ENCODE peak calls at places on chromosome 18, in four cellular contexts. One of them, this sample, is unnamed.
A peak's percentile ranks its signal among the peaks of the same experiment; 100 is the strongest.

GRCh38 chr18:79987566-79987965 is 797 bp downstream of the TXNL4A start:
- DNase-seq in right lobe of liver: no peak
- DNase-seq in fibroblast of the aortic adventitia: peak; percentile 23
- DNase-seq in kidney: no peak
- DNase-seq in this sample: no peak

GRCh38 chr18:60649107-60649506 is 276.5 kb upstream of the MC4R start:
- DNase-seq in kidney: no peak
- DNase-seq in right lobe of liver: no peak
- DNase-seq in fibroblast of the aortic adventitia: no peak
- DNase-seq in this sample: no peak

GRCh38 chr18:75267643-75268184 is 57.1 kb downstream of the TSHZ1 start:
- DNase-seq in fibroblast of the aortic adventitia: no peak
- DNase-seq in right lobe of liver: no peak
- DNase-seq in kidney: no peak
- DNase-seq in this sample: no peak

GRCh38 chr18:46449033-46449432 is 208.0 kb downstream of the LOXHD1 start:
- DNase-seq in kidney: no peak
- DNase-seq in right lobe of liver: no peak
- DNase-seq in fibroblast of the aortic adventitia: no peak
- DNase-seq in this sample: peak; percentile 3

GRCh38 chr18:58098706-58099105 is 54.7 kb downstream of the NEDD4L start:
- DNase-seq in right lobe of liver: no peak
- DNase-seq in fibroblast of the aortic adventitia: no peak
- DNase-seq in kidney: no peak
- DNase-seq in this sample: peak; percentile 29

GRCh38 chr18:76684265-76684664 is 138.1 kb upstream of the ZNF236 start:
- DNase-seq in fibroblast of the aortic adventitia: no peak
- DNase-seq in right lobe of liver: no peak
- DNase-seq in kidney: no peak
- DNase-seq in this sample: no peak

GRCh38 chr18:7370812-7371211 is 139.9 kb downstream of the LRRC30 start:
- DNase-seq in fibroblast of the aortic adventitia: no peak
- DNase-seq in right lobe of liver: no peak
- DNase-seq in kidney: peak; percentile 85
- DNase-seq in this sample: no peak

GRCh38 chr18:63106727-63107126 is 212.8 kb downstream of the BCL2 start:
- DNase-seq in fibroblast of the aortic adventitia: no peak
- DNase-seq in right lobe of liver: no peak
- DNase-seq in kidney: no peak
- DNase-seq in this sample: no peak

GRCh38 chr18:14945984-14946383 is 198.0 kb downstream of the ANKRD30B start:
- DNase-seq in right lobe of liver: no peak
- DNase-seq in kidney: no peak
- DNase-seq in fibroblast of the aortic adventitia: no peak
- DNase-seq in this sample: no peak

GRCh38 chr18:52150050-52150449 is 189.9 kb upstream of the DCC start:
- DNase-seq in fibroblast of the aortic adventitia: no peak
- DNase-seq in kidney: no peak
- DNase-seq in right lobe of liver: no peak
- DNase-seq in this sample: no peak

GRCh38 chr18:59267511-59268126 is 5.6 kb downstream of the RAX start:
- DNase-seq in kidney: no peak
- DNase-seq in fibroblast of the aortic adventitia: peak; percentile 14
- DNase-seq in right lobe of liver: no peak
- DNase-seq in this sample: no peak

GRCh38 chr18:32576296-32576916 is 105.7 kb upstream of the GAREM1 start:
- DNase-seq in kidney: no peak
- DNase-seq in right lobe of liver: no peak
- DNase-seq in fibroblast of the aortic adventitia: peak; percentile 10
- DNase-seq in this sample: peak; percentile 1

GRCh38 chr18:49464718-49465598 is 4.5 kb upstream of the DYM start:
- DNase-seq in fibroblast of the aortic adventitia: peak; percentile 28
- DNase-seq in kidney: no peak
- DNase-seq in right lobe of liver: no peak
- DNase-seq in this sample: peak; percentile 12

GRCh38 chr18:42780171-42780570 is 335.3 kb downstream of the RIT2 start:
- DNase-seq in fibroblast of the aortic adventitia: no peak
- DNase-seq in right lobe of liver: no peak
- DNase-seq in kidney: no peak
- DNase-seq in this sample: no peak

GRCh38 chr18:12821408-12821807 is 62.6 kb downstream of the PTPN2 start:
- DNase-seq in fibroblast of the aortic adventitia: no peak
- DNase-seq in kidney: no peak
- DNase-seq in right lobe of liver: no peak
- DNase-seq in this sample: no peak

GRCh38 chr18:25047421-25047820 is 304.5 kb downstream of the ZNF521 start:
- DNase-seq in fibroblast of the aortic adventitia: no peak
- DNase-seq in right lobe of liver: no peak
- DNase-seq in kidney: no peak
- DNase-seq in this sample: no peak

GRCh38 chr18:78670778-78671405 is 308.7 kb upstream of the SALL3 start:
- DNase-seq in right lobe of liver: no peak
- DNase-seq in fibroblast of the aortic adventitia: no peak
- DNase-seq in kidney: peak; percentile 16
- DNase-seq in this sample: no peak

GRCh38 chr18:27887287-27887686 is 289.6 kb downstream of the CDH2 start:
- DNase-seq in kidney: no peak
- DNase-seq in fibroblast of the aortic adventitia: no peak
- DNase-seq in right lobe of liver: no peak
- DNase-seq in this sample: no peak

GRCh38 chr18:34608064-34608463 is 102.0 kb upstream of the DTNA start:
- DNase-seq in right lobe of liver: no peak
- DNase-seq in fibroblast of the aortic adventitia: no peak
- DNase-seq in kidney: no peak
- DNase-seq in this sample: no peak

GRCh38 chr18:53797998-53798397 is 426.5 kb downstream of the MBD2 start:
- DNase-seq in right lobe of liver: no peak
- DNase-seq in fibroblast of the aortic adventitia: no peak
- DNase-seq in kidney: no peak
- DNase-seq in this sample: no peak

GRCh38 chr18:64183674-64184073 is 34.8 kb upstream of the LINC00305 start:
- DNase-seq in fibroblast of the aortic adventitia: no peak
- DNase-seq in kidney: no peak
- DNase-seq in right lobe of liver: no peak
- DNase-seq in this sample: no peak

GRCh38 chr18:30358545-30358944 is 684.0 kb downstream of the DSC3 start:
- DNase-seq in kidney: no peak
- DNase-seq in right lobe of liver: no peak
- DNase-seq in fibroblast of the aortic adventitia: peak; percentile 1
- DNase-seq in this sample: no peak

GRCh38 chr18:77821892-77822291 is 572.2 kb downstream of the GALR1 start:
- DNase-seq in fibroblast of the aortic adventitia: no peak
- DNase-seq in right lobe of liver: no peak
- DNase-seq in kidney: peak; percentile 57
- DNase-seq in this sample: no peak

GRCh38 chr18:366466-367053 is 98.7 kb upstream of the THOC1 start:
- DNase-seq in fibroblast of the aortic adventitia: no peak
- DNase-seq in kidney: no peak
- DNase-seq in right lobe of liver: no peak
- DNase-seq in this sample: no peak

GRCh38 chr18:13627639-13628038 is 98.7 kb downstream of the FAM210A start:
- DNase-seq in right lobe of liver: no peak
- DNase-seq in kidney: no peak
- DNase-seq in fibroblast of the aortic adventitia: no peak
- DNase-seq in this sample: no peak

GRCh38 chr18:47595816-47596501 is 334.5 kb downstream of the SMAD2 start:
- DNase-seq in kidney: no peak
- DNase-seq in right lobe of liver: no peak
- DNase-seq in fibroblast of the aortic adventitia: no peak
- DNase-seq in this sample: no peak
- TF ChIP-seq CTCF in kidney: peak; percentile 26
- TF ChIP-seq CTCF in right lobe of liver: peak; percentile 14
- TF ChIP-seq CTCF in fibroblast of the aortic adventitia: no peak
- TF ChIP-seq CTCF in this sample: no peak

GRCh38 chr18:22626771-22627170 is 209.1 kb upstream of the CTAGE1 start:
- DNase-seq in right lobe of liver: no peak
- DNase-seq in fibroblast of the aortic adventitia: no peak
- DNase-seq in kidney: no peak
- DNase-seq in this sample: no peak

GRCh38 chr18:22627506-22627905 is 209.8 kb upstream of the CTAGE1 start:
- DNase-seq in fibroblast of the aortic adventitia: no peak
- DNase-seq in kidney: no peak
- DNase-seq in right lobe of liver: no peak
- DNase-seq in this sample: no peak

GRCh38 chr18:22623513-22623912 is 205.8 kb upstream of the CTAGE1 start:
- DNase-seq in right lobe of liver: no peak
- DNase-seq in kidney: no peak
- DNase-seq in fibroblast of the aortic adventitia: no peak
- DNase-seq in this sample: no peak

GRCh38 chr18:22624171-22624570 is 206.5 kb upstream of the CTAGE1 start:
- DNase-seq in fibroblast of the aortic adventitia: no peak
- DNase-seq in right lobe of liver: no peak
- DNase-seq in kidney: no peak
- DNase-seq in this sample: no peak

GRCh38 chr18:22625406-22625805 is 207.7 kb upstream of the CTAGE1 start:
- DNase-seq in right lobe of liver: no peak
- DNase-seq in fibroblast of the aortic adventitia: no peak
- DNase-seq in kidney: no peak
- DNase-seq in this sample: no peak
- H3K4me3 ChIP-seq in right lobe of liver: no peak overlapping the region
- H3K4me3 ChIP-seq in fibroblast of the aortic adventitia: no peak overlapping the region
- H3K4me3 ChIP-seq in kidney: no peak overlapping the region
- H3K4me3 ChIP-seq in this sample: no peak overlapping the region

DNA sequence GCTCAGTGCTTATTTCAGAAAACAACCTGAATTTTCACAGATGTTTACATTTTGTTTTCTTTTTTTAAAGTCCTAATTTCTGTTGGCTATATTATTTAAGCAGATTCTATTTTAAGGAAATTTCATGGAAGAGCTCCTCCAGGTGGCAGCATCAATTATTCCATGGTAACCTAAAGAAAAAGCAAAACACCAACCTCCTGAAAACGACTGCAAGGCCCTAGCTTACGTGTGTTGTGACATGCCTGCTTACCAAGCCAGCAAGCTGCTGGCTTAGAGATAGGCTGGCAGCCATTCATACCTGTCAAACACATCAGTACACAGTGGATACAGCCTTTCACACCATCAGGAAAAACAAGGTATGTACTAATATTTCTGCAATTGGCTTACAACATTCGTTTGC is 64.9 kb downstream of the LPIN2 start:
- DNase-seq in kidney: no peak
- DNase-seq in right lobe of liver: no peak
- DNase-seq in fibroblast of the aortic adventitia: peak; percentile 74
- DNase-seq in this sample: peak; percentile 67
- TF ChIP-seq CTCF in kidney: peak; percentile 33
- TF ChIP-seq CTCF in right lobe of liver: peak; percentile 22
- TF ChIP-seq CTCF in fibroblast of the aortic adventitia: peak; percentile 48
- TF ChIP-seq CTCF in this sample: peak; percentile 38

DNA sequence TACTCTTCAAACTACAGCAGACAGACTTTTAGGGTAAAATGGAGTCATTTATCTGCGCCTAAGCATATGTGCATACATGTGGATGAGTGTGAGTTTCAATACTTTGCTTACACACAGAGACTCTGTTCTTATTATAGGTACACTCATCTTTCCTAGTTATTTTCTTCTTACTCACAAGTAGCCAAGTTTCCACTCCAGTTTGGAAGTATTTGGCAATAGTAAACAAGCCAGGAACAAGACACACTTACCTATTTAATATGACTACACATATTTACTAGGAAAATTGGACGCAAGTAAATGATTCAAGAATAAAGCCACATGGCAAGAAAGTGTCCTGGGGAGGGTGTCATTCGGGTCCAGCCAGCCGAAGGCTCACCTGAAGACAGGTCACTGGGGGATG is 414.3 kb downstream of the FBXO15 start:
- DNase-seq in kidney: no peak
- DNase-seq in right lobe of liver: no peak
- DNase-seq in fibroblast of the aortic adventitia: no peak
- DNase-seq in this sample: no peak
- H3K4me3 ChIP-seq in kidney: no peak overlapping the region
- H3K4me3 ChIP-seq in right lobe of liver: no peak overlapping the region
- H3K4me3 ChIP-seq in fibroblast of the aortic adventitia: no peak overlapping the region
- H3K4me3 ChIP-seq in this sample: no peak overlapping the region

This sample was measured in foreskin fibroblast.